ENCODE peak calls at places on chromosomes 3 and 15, in nine cellular contexts. L is ovary; M is H7; V is adipocyte; K is astrocyte; P is A549; F is neuronal stem cell; E is bronchial epithelial cell; A is CD8-positive, alpha-beta memory T cell. D is an unnamed sample.

GRCh38 chr3:112815981-112816380 is 30.7 kb downstream of the CD200R1L start:
- DNase-seq in K (peak), A (no peak), E (no peak), M (no peak), L (no peak), F (no peak), P (no peak), V (no peak), D (no peak)

GRCh38 chr3:100709840-100710235 is 544 bp downstream of the TFG start:
- DNase-seq in V (peak), A (peak), M (peak), E (peak), K (peak), F (peak), P (peak), L (peak), D (no peak)

GRCh38 chr15:25422021-25422420 is 16.8 kb downstream of the UBE3A start:
- DNase-seq in A (no peak), K (no peak), F (no peak), P (no peak), L (no peak), V (peak), E (no peak), M (no peak), D (no peak)

GRCh38 chr3:45944830-45945620 is 1.8 kb downstream of the CXCR6 start:
- DNase-seq in F (no peak), L (no peak), A (no peak), V (no peak), P (no peak), E (no peak), M (no peak), K (no peak), D (no peak)

GRCh38 chr3:154210986-154211385 is 89.8 kb downstream of the ARHGEF26 start:
- DNase-seq in F (no peak), P (no peak), E (no peak), A (no peak), M (no peak), L (no peak), V (no peak), K (no peak), D (no peak)

GRCh38 chr3:176650478-176650877 is 546.8 kb downstream of the TBL1XR1 start:
- DNase-seq in F (no peak), K (peak), A (no peak), M (no peak), E (peak), L (no peak), P (no peak), V (peak), D (no peak)

GRCh38 chr3:7682822-7683229 is 818.8 kb upstream of the LMCD1 start:
- DNase-seq in L (no peak), P (no peak), E (peak), M (no peak), F (no peak), K (peak), A (no peak), V (peak), D (peak)

GRCh38 chr3:159604151-159604581 is 384.5 kb upstream of the IL12A start:
- DNase-seq in P (no peak), L (no peak), A (no peak), E (peak), V (no peak), K (peak), F (no peak), M (no peak), D (no peak)

GRCh38 chr3:179446501-179446900 is 4.8 kb downstream of the GNB4 start:
- DNase-seq in L (no peak), F (no peak), M (no peak), E (peak), K (no peak), V (peak), P (no peak), A (no peak), D (no peak)

GRCh38 chr3:179898024-179898423 is 138.7 kb downstream of the PEX5L start:
- DNase-seq in P (peak), F (peak), K (peak), L (no peak), E (peak), A (no peak), M (peak), V (peak), D (no peak)

DNA sequence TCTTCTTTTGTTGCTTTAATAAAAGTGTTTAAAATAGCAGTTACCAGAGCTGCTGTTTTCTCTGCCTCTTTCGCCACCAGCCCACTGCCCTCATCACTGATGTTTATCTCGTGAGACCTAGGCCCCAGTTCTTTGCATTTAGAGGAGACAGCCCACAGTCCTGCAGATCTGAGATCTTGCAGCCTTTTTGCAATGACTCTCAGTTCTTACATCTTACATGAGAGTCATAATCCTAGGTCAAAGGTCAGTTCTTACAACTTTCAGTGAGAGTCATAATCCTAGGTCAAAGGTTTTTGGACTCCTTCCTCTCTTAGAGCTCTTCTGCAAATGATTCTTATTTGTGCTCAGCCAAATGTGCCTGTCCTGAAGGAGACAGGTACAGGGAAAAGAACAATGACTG is 66.9 kb downstream of the ABHD5 start:
- DNase-seq in V (no peak), L (no peak), E (no peak), K (no peak), F (no peak), A (no peak), P (no peak), M (no peak), D (no peak)
- H3K4me3 ChIP-seq in V (no peak), L (no peak), E (no peak), K (no peak), F (no peak), A (no peak), P (no peak), M (no peak), D (no peak)

DNA sequence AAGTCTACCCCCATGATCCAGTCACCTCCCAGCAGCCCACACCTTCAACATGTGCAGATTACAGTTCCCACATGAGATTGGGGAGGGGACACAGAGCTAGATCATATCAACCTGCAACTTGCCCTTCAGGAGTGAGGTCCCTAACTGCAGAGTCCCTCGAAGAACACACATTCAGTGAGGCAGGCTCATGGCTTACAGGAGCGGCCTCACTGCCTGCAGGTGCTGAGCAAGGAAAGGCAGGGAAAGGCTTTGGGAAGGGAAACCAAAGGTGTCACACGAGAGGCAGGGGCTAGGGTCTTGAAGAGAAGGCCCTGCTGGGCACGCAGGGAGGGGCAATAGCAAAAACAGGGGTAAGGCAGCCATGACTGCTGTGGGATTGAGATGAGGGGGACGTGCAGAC is 182.4 kb upstream of the CHRNA7 start:
- DNase-seq in K (no peak), F (no peak), L (no peak), A (no peak), M (no peak), P (no peak), V (no peak), E (no peak), D (no peak)
- H3K4me3 ChIP-seq in K (no peak), F (no peak), L (no peak), A (no peak), M (no peak), P (no peak), V (no peak), E (no peak), D (no peak)

GRCh38 chr15:89776274-89777072 is at the start of gene MESP2:
- DNase-seq in M (peak), P (peak), F (peak), A (peak), V (peak), L (peak), K (peak), E (peak), D (peak)
- H3K4me3 ChIP-seq in M (peak), P (peak), F (peak), A (no peak), V (peak), L (peak), K (peak), E (peak), D (peak)

GRCh38 chr3:126351771-126352475 is 5.3 kb downstream of the KLF15 start:
- DNase-seq in L (no peak), V (no peak), E (no peak), A (no peak), P (no peak), K (no peak), F (no peak), M (peak), D (no peak)
- H3K4me3 ChIP-seq in L (no peak), V (no peak), E (no peak), A (no peak), P (no peak), K (no peak), F (no peak), M (no peak), D (no peak)

D was measured in SJSA1.